ENCODE peak calls at places on chromosome 11, in ten cellular contexts. E, D, B, O, Z, G, L, Y, S and C are unnamed samples.

GRCh38 chr11:44632466-44633123 is 67.1 kb downstream of the CD82 start:
- DNase-seq in E (peak; percentile 46), D (peak; percentile 54), B (no peak), O (peak; percentile 33), Z (peak; percentile 60), G (peak; percentile 48), L (peak; percentile 56), Y (peak; percentile 85), S (no peak), C (no peak)

GRCh38 chr11:128859563-128860441 is 7.3 kb downstream of the KCNJ1 start:
- DNase-seq in E (peak; percentile 93), D (peak; percentile 87), B (peak; percentile 9), O (peak; percentile 84), Z (peak; percentile 79), G (peak; percentile 76), L (peak; percentile 92), Y (no peak), S (peak; percentile 72), C (peak; percentile 8)

GRCh38 chr11:74731301-74732094 is at the start of gene CHRDL2:
- DNase-seq in E (peak; percentile 56), D (no peak), B (peak; percentile 40), O (no peak), Z (peak; percentile 69), G (peak; percentile 60), L (peak; percentile 65), Y (peak; percentile 76), S (no peak), C (no peak)

GRCh38 chr11:16739326-16739875 is 954 bp downstream of the C11orf58 start:
- DNase-seq in E (no peak), D (no peak), B (peak; percentile 22), O (no peak), Z (no peak), G (peak; percentile 46), L (no peak), Y (no peak), S (no peak), C (no peak)

GRCh38 chr11:101436511-101437142 is 147.2 kb downstream of the TRPC6 start:
- DNase-seq in E (peak; percentile 58), D (peak; percentile 29), B (peak; percentile 47), O (peak; percentile 55), Z (no peak), G (peak; percentile 55), L (peak; percentile 59), Y (no peak), S (no peak), C (peak; percentile 25)

GRCh38 chr11:18383388-18384156 is 10.8 kb upstream of the LDHA start:
- DNase-seq in E (peak; percentile 69), D (peak; percentile 92), B (peak; percentile 99), O (peak; percentile 76), Z (peak; percentile 67), G (peak; percentile 89), L (peak; percentile 12), Y (peak; percentile 93), S (peak; percentile 95), C (peak; percentile 28)

GRCh38 chr11:1072116-1072820 is 2.4 kb upstream of the MUC2 start:
- DNase-seq in E (peak; percentile 11), D (no peak), B (peak; percentile 33), O (no peak), Z (peak; percentile 43), G (peak; percentile 77), L (peak; percentile 28), Y (no peak), S (no peak), C (no peak)

GRCh38 chr11:130738618-130739017 is 177.7 kb downstream of the SNX19 start:
- DNase-seq in E (no peak), D (no peak), B (peak; percentile 42), O (no peak), Z (no peak), G (peak; percentile 25), L (no peak), Y (no peak), S (no peak), C (no peak)

GRCh38 chr11:13667245-13667644 is 1.2 kb upstream of the FAR1 start:
- DNase-seq in E (no peak), D (no peak), B (peak; percentile 77), O (no peak), Z (no peak), G (no peak), L (no peak), Y (no peak), S (no peak), C (no peak)

GRCh38 chr11:41497974-41498373 is 38.5 kb upstream of the LRRC4C start:
- DNase-seq in E (no peak), D (no peak), B (peak; percentile 27), O (no peak), Z (no peak), G (peak; percentile 22), L (peak; percentile 3), Y (no peak), S (no peak), C (no peak)

GRCh38 chr11:41499429-41499828 is 40.0 kb upstream of the LRRC4C start:
- DNase-seq in E (no peak), D (no peak), B (no peak), O (no peak), Z (no peak), G (no peak), L (no peak), Y (no peak), S (no peak), C (no peak)

GRCh38 chr11:41494716-41495115 is 35.3 kb upstream of the LRRC4C start:
- DNase-seq in E (no peak), D (no peak), B (no peak), O (no peak), Z (no peak), G (no peak), L (no peak), Y (no peak), S (no peak), C (no peak)

DNA sequence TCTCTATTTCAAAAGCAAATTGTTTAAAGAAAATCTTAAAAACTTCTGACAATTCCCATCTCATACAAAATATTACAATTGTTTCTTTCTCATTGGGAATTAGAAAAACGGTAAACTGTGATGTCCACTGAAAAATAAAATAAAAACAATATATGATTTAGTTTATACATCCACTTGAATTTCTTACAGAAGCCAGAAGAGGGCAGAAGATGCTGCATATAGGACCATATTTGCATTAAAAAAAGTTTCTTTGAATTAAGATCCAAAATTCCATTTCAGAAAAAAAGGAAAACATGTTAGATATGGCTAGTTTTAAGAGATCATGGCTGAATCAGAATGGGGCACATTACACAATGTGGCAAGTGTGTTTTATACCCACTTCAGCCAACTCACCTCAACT is 39.3 kb upstream of the LRRC4C start:
- DNase-seq in E (no peak), D (no peak), B (no peak), O (no peak), Z (no peak), G (peak; percentile 42), L (no peak), Y (no peak), S (no peak), C (no peak)
- TF ChIP-seq CTCF in E (peak; percentile 3), D (no peak), B (peak; percentile 47), O (no peak), Z (peak; percentile 21), G (peak; percentile 31), L (peak; percentile 49), Y (no peak), S (no peak), C (peak; percentile 38)

GRCh38 chr11:62544521-62545436 is 1.8 kb downstream of the AHNAK start:
- DNase-seq in E (no peak), D (peak; percentile 45), B (no peak), O (no peak), Z (no peak), G (peak; percentile 28), L (no peak), Y (no peak), S (no peak), C (no peak)
- TF ChIP-seq CTCF in E (no peak), D (no peak), B (no peak), O (no peak), Z (no peak), G (no peak), L (no peak), Y (no peak), S (no peak), C (no peak)

DNA sequence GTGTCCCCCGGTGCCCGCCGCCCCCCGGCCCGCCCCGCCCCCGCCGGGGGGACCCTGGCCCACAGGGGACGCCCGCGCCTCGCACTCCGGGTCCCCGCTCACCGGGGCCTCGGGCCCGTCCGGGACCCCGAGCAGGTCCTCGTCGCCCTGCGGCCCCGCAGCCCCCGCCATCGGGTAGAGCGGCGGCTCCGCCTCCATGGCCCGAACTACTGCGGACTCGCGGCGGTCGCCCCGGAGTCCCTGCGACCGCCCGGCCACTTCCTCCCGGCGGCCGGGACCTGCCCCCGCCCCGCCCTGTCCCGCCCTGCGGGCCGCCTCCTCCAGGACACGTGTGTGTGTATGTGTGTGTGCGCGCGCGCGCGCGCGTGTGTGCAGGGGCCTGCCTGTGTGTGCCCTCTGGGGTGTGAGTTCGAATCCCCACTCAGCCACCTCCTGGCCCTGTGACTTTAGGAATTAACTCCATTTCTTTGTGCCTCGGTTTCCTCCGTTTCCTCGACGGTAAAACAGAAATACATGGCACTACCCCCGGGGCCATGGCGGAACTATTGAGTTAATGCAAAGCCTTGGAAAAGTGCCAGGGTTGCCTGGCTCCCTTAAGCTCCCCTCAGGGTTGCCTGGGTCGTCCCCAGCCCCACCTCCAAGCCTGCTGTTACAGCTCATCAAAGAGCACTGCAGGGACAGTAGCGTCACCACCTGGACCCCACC is at the start of gene UNC93B1:
- DNase-seq in E (peak; percentile 94), D (peak; percentile 94), B (peak; percentile 86), O (peak; percentile 93), Z (peak; percentile 95), G (peak; percentile 86), L (peak; percentile 70), Y (peak; percentile 96), S (peak; percentile 93), C (peak; percentile 52)
- TF ChIP-seq CTCF in E (no peak), D (no peak), B (no peak), O (no peak), Z (no peak), G (no peak), L (no peak), Y (no peak), S (no peak), C (no peak)

GRCh38 chr11:88306785-88307184 is 30.8 kb downstream of the CTSC start:
- DNase-seq in E (no peak), D (no peak), B (no peak), O (no peak), Z (no peak), G (no peak), L (no peak), Y (no peak), S (no peak), C (no peak)
- TF ChIP-seq CTCF in E (no peak), D (no peak), B (no peak), O (no peak), Z (no peak), G (no peak), L (no peak), Y (no peak), S (no peak), C (no peak)

GRCh38 chr11:29159552-29160465 is 857.0 kb downstream of the KCNA4 start:
- DNase-seq in E (peak; percentile 43), D (peak; percentile 2), B (peak; percentile 73), O (peak; percentile 34), Z (no peak), G (peak; percentile 86), L (peak; percentile 70), Y (no peak), S (no peak), C (peak; percentile 2)
- TF ChIP-seq CTCF in E (peak; percentile 59), D (peak; percentile 22), B (peak; percentile 85), O (peak; percentile 37), Z (peak; percentile 52), G (peak; percentile 85), L (peak; percentile 55), Y (no peak), S (peak; percentile 48), C (peak; percentile 86)

GRCh38 chr11:133898031-133898769 is 52.9 kb upstream of the SPATA19 start:
- DNase-seq in E (no peak), D (no peak), B (no peak), O (peak; percentile 20), Z (no peak), G (no peak), L (no peak), Y (peak; percentile 59), S (no peak), C (no peak)
- TF ChIP-seq CTCF in E (no peak), D (no peak), B (no peak), O (no peak), Z (no peak), G (no peak), L (no peak), Y (no peak), S (no peak), C (no peak)